ENCODE peak calls at places on chromosomes 4 and X, in five cellular contexts. One of them, this sample, is unnamed.

GRCh38 chr4:8439168-8439567 is 1.4 kb downstream of the ACOX3 start:
- DNase-seq in IMR-90: peak; percentile 61
- DNase-seq in HCT116: no peak
- DNase-seq in DND-41: no peak
- DNase-seq in trophoblast cell: no peak
- DNase-seq in this sample: no peak

GRCh38 chr4:22483551-22483981 is 32.3 kb downstream of the ADGRA3 start:
- DNase-seq in DND-41: no peak
- DNase-seq in trophoblast cell: no peak
- DNase-seq in IMR-90: peak; percentile 90
- DNase-seq in HCT116: no peak
- DNase-seq in this sample: no peak

GRCh38 chr4:1033840-1034551 is 22.6 kb downstream of the FGFRL1 start:
- DNase-seq in IMR-90: peak; percentile 18
- DNase-seq in trophoblast cell: no peak
- DNase-seq in DND-41: no peak
- DNase-seq in HCT116: no peak
- DNase-seq in this sample: no peak

GRCh38 chr4:60790608-60791007 is 409.5 kb upstream of the ADGRL3 start:
- DNase-seq in IMR-90: no peak
- DNase-seq in HCT116: no peak
- DNase-seq in trophoblast cell: no peak
- DNase-seq in DND-41: no peak
- DNase-seq in this sample: no peak

GRCh38 chr4:176742211-176742610 is 50.5 kb downstream of the VEGFC start:
- DNase-seq in HCT116: no peak
- DNase-seq in IMR-90: no peak
- DNase-seq in trophoblast cell: no peak
- DNase-seq in DND-41: no peak
- DNase-seq in this sample: no peak

GRCh38 chr4:41305486-41305885 is 48.8 kb downstream of the UCHL1 start:
- DNase-seq in IMR-90: no peak
- DNase-seq in HCT116: no peak
- DNase-seq in trophoblast cell: no peak
- DNase-seq in DND-41: no peak
- DNase-seq in this sample: no peak

GRCh38 chr4:98166025-98166730 is 22.9 kb upstream of the STPG2 start:
- DNase-seq in HCT116: peak; percentile 41
- DNase-seq in DND-41: no peak
- DNase-seq in trophoblast cell: no peak
- DNase-seq in IMR-90: peak; percentile 1
- DNase-seq in this sample: no peak

GRCh38 chrX:37905436-37906147 is 58.2 kb upstream of the DYNLT3 start:
- DNase-seq in trophoblast cell: no peak
- DNase-seq in HCT116: no peak
- DNase-seq in DND-41: no peak
- DNase-seq in IMR-90: peak; percentile 30
- DNase-seq in this sample: no peak

GRCh38 chr4:123640271-123640670 is 243.7 kb downstream of the SPRY1 start:
- DNase-seq in trophoblast cell: no peak
- DNase-seq in DND-41: no peak
- DNase-seq in IMR-90: peak; percentile 78
- DNase-seq in HCT116: no peak
- DNase-seq in this sample: no peak

GRCh38 chrX:108437789-108438623 is at the start of gene COL4A6:
- DNase-seq in IMR-90: no peak
- DNase-seq in HCT116: no peak
- DNase-seq in DND-41: no peak
- DNase-seq in trophoblast cell: no peak
- DNase-seq in this sample: no peak

GRCh38 chr4:2797188-2797544 is 4.3 kb downstream of the SH3BP2 start:
- DNase-seq in trophoblast cell: no peak
- DNase-seq in DND-41: no peak
- DNase-seq in HCT116: no peak
- DNase-seq in IMR-90: no peak
- DNase-seq in this sample: no peak

GRCh38 chr4:2944882-2945526 is 18.2 kb downstream of the NOP14 start:
- DNase-seq in trophoblast cell: no peak
- DNase-seq in HCT116: no peak
- DNase-seq in DND-41: no peak
- DNase-seq in IMR-90: no peak
- DNase-seq in this sample: no peak

GRCh38 chr4:108890491-108890890 is 127.6 kb upstream of the ETNPPL start:
- DNase-seq in trophoblast cell: no peak
- DNase-seq in DND-41: no peak
- DNase-seq in HCT116: no peak
- DNase-seq in IMR-90: no peak
- DNase-seq in this sample: no peak

GRCh38 chr4:101039367-101039766 is 308.0 kb downstream of the PPP3CA start:
- DNase-seq in IMR-90: no peak
- DNase-seq in trophoblast cell: no peak
- DNase-seq in DND-41: no peak
- DNase-seq in HCT116: peak; percentile 91
- DNase-seq in this sample: no peak

GRCh38 chr4:76856183-76856969 is 41.6 kb downstream of the SOWAHB start:
- DNase-seq in IMR-90: peak; percentile 74
- DNase-seq in DND-41: no peak
- DNase-seq in trophoblast cell: peak; percentile 10
- DNase-seq in HCT116: no peak
- DNase-seq in this sample: no peak

GRCh38 chr4:107618656-107619055 is 101.4 kb downstream of the PAPSS1 start:
- DNase-seq in HCT116: no peak
- DNase-seq in DND-41: no peak
- DNase-seq in IMR-90: no peak
- DNase-seq in trophoblast cell: no peak
- DNase-seq in this sample: no peak

GRCh38 chr4:168731006-168731636 is 234.3 kb downstream of the PALLD start:
- DNase-seq in DND-41: no peak
- DNase-seq in IMR-90: peak; percentile 83
- DNase-seq in HCT116: no peak
- DNase-seq in trophoblast cell: no peak
- DNase-seq in this sample: no peak

GRCh38 chrX:49230500-49231232 is 2.5 kb downstream of the CACNA1F start:
- DNase-seq in DND-41: no peak
- DNase-seq in IMR-90: no peak
- DNase-seq in HCT116: no peak
- DNase-seq in trophoblast cell: peak; percentile 8
- DNase-seq in this sample: no peak

GRCh38 chr4:77471821-77472495 is 133.7 kb upstream of the CXCL13 start:
- DNase-seq in DND-41: no peak
- DNase-seq in trophoblast cell: no peak
- DNase-seq in HCT116: no peak
- DNase-seq in IMR-90: no peak
- DNase-seq in this sample: no peak

GRCh38 chr4:108270466-108271450 is 102.0 kb upstream of the LEF1 start:
- DNase-seq in IMR-90: peak; percentile 94
- DNase-seq in trophoblast cell: no peak
- DNase-seq in HCT116: no peak
- DNase-seq in DND-41: peak; percentile 65
- DNase-seq in this sample: no peak

GRCh38 chr4:81635747-81636146 is 164.0 kb upstream of the RASGEF1B start:
- DNase-seq in HCT116: peak; percentile 3
- DNase-seq in trophoblast cell: peak; percentile 53
- DNase-seq in IMR-90: no peak
- DNase-seq in DND-41: no peak
- DNase-seq in this sample: peak; percentile 96

GRCh38 chr4:3871181-3871852 is 105.1 kb downstream of the ADRA2C start:
- DNase-seq in IMR-90: no peak
- DNase-seq in DND-41: peak; percentile 13
- DNase-seq in HCT116: no peak
- DNase-seq in trophoblast cell: no peak
- DNase-seq in this sample: no peak

GRCh38 chrX:70176938-70177533 is at the start of gene DGAT2L6:
- DNase-seq in trophoblast cell: no peak
- DNase-seq in DND-41: no peak
- DNase-seq in HCT116: no peak
- DNase-seq in IMR-90: no peak
- DNase-seq in this sample: no peak

GRCh38 chrX:37474478-37474877 is 97.0 kb upstream of the LANCL3 start:
- DNase-seq in HCT116: no peak
- DNase-seq in IMR-90: no peak
- DNase-seq in DND-41: no peak
- DNase-seq in trophoblast cell: no peak
- DNase-seq in this sample: no peak

GRCh38 chr4:147736458-147736857 is 4.6 kb downstream of the ARHGAP10 start:
- DNase-seq in IMR-90: peak; percentile 79
- DNase-seq in DND-41: no peak
- DNase-seq in trophoblast cell: peak; percentile 81
- DNase-seq in HCT116: no peak
- DNase-seq in this sample: no peak

GRCh38 chr4:157447195-157447594 is 226.7 kb downstream of the GRIA2 start:
- DNase-seq in HCT116: no peak
- DNase-seq in trophoblast cell: no peak
- DNase-seq in DND-41: no peak
- DNase-seq in IMR-90: no peak
- DNase-seq in this sample: no peak

GRCh38 chr4:38313175-38313574 is 350.8 kb upstream of the KLF3 start:
- DNase-seq in HCT116: no peak
- DNase-seq in IMR-90: no peak
- DNase-seq in DND-41: no peak
- DNase-seq in trophoblast cell: no peak
- DNase-seq in this sample: no peak

GRCh38 chr4:158858410-158859189 is 89.8 kb downstream of the FNIP2 start:
- DNase-seq in trophoblast cell: peak; percentile 37
- DNase-seq in IMR-90: peak; percentile 71
- DNase-seq in HCT116: no peak
- DNase-seq in DND-41: no peak
- DNase-seq in this sample: no peak

GRCh38 chr4:6287017-6287788 is 17.6 kb downstream of the WFS1 start:
- DNase-seq in DND-41: no peak
- DNase-seq in trophoblast cell: no peak
- DNase-seq in IMR-90: no peak
- DNase-seq in HCT116: no peak
- DNase-seq in this sample: no peak
- H3K4me1 ChIP-seq in DND-41: no peaks in the 10 kb centered on the region
- H3K4me1 ChIP-seq in trophoblast cell: no peaks in the 10 kb centered on the region
- H3K4me1 ChIP-seq in IMR-90: peaks cover 6% of the 10 kb centered on the region
- H3K4me1 ChIP-seq in HCT116: no peaks in the 10 kb centered on the region
- H3K4me1 ChIP-seq in this sample: no peaks in the 10 kb centered on the region

GRCh38 chrX:63561425-63561824 is 210.3 kb upstream of the SPIN4 start:
- DNase-seq in IMR-90: no peak
- DNase-seq in DND-41: no peak
- DNase-seq in trophoblast cell: peak; percentile 64
- DNase-seq in HCT116: no peak
- DNase-seq in this sample: no peak

DNA sequence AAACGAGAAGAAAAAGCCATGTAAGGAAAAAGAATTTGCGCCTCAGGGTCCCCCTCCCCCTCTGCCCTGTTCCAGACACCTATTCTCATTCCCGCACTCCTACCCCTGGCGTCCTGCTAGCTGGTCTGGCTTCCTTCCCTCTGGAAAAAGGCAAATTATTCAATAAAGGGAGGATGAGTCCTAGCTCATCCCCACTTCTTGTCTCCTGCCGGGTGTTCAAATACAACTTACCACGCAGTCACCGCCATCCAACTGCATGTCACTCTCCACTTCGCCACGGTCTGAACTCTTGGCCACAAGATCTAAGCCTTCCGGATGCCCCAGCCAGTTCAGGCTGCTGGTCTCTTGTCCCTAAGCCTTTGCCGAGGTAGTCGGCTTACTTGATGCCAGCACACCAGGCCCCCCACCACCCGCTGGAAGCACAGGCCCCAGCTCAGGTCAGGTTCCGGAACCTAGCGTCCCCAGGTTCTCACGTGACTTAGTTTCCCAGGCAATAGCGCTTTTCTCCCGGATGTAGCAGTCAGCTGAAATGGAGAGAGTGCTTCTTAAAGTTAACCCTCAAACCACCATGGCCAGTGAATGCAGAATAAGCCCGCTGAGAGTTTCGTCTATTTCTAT is 209.6 kb upstream of the SPIN4 start:
- DNase-seq in trophoblast cell: peak; percentile 64
- DNase-seq in IMR-90: peak; percentile 74
- DNase-seq in DND-41: peak; percentile 75
- DNase-seq in HCT116: peak; percentile 59
- DNase-seq in this sample: no peak
- H3K4me1 ChIP-seq in trophoblast cell: no peaks in the 10 kb centered on the region
- H3K4me1 ChIP-seq in IMR-90: no peaks in the 10 kb centered on the region
- H3K4me1 ChIP-seq in DND-41: peaks cover 23% of the 10 kb centered on the region
- H3K4me1 ChIP-seq in HCT116: no peaks in the 10 kb centered on the region
- H3K4me1 ChIP-seq in this sample: no peaks in the 10 kb centered on the region

GRCh38 chrX:65685112-65685511 is 17.7 kb downstream of the MSN start:
- DNase-seq in trophoblast cell: no peak
- DNase-seq in IMR-90: no peak
- DNase-seq in HCT116: no peak
- DNase-seq in DND-41: peak; percentile 11
- DNase-seq in this sample: no peak
- H3K4me1 ChIP-seq in trophoblast cell: no peaks in the 10 kb centered on the region
- H3K4me1 ChIP-seq in IMR-90: peaks cover 11% of the 10 kb centered on the region
- H3K4me1 ChIP-seq in HCT116: no peaks in the 10 kb centered on the region
- H3K4me1 ChIP-seq in DND-41: peaks cover 86% of the 10 kb centered on the region
- H3K4me1 ChIP-seq in this sample: peaks cover 76% of the 10 kb centered on the region

GRCh38 chrX:136202889-136203288 is 48.3 kb downstream of the MAP7D3 start:
- DNase-seq in DND-41: no peak
- DNase-seq in IMR-90: peak; percentile 30
- DNase-seq in trophoblast cell: peak; percentile 70
- DNase-seq in HCT116: no peak
- DNase-seq in this sample: no peak
- H3K4me1 ChIP-seq in DND-41: no peaks in the 10 kb centered on the region
- H3K4me1 ChIP-seq in IMR-90: peaks cover 11% of the 10 kb centered on the region
- H3K4me1 ChIP-seq in trophoblast cell: no peaks in the 10 kb centered on the region
- H3K4me1 ChIP-seq in HCT116: no peaks in the 10 kb centered on the region
- H3K4me1 ChIP-seq in this sample: no peaks in the 10 kb centered on the region

GRCh38 chr4:150252306-150252705 is 174.1 kb downstream of the DCLK2 start:
- DNase-seq in HCT116: no peak
- DNase-seq in IMR-90: no peak
- DNase-seq in DND-41: no peak
- DNase-seq in trophoblast cell: no peak
- DNase-seq in this sample: no peak
- H3K4me1 ChIP-seq in HCT116: no peaks in the 10 kb centered on the region
- H3K4me1 ChIP-seq in IMR-90: peaks cover 3% of the 10 kb centered on the region
- H3K4me1 ChIP-seq in DND-41: no peaks in the 10 kb centered on the region
- H3K4me1 ChIP-seq in trophoblast cell: no peaks in the 10 kb centered on the region
- H3K4me1 ChIP-seq in this sample: no peaks in the 10 kb centered on the region

This sample was measured in OCI-LY7.